ENCODE peak calls at places on chromosomes 7 and 10, in four cellular contexts. One of them, this sample, is unnamed. For H3K27me3, the result is how much of the 10 kb centered on the place peaks cover.

GRCh38 chr7:47273088-47273487 is 308.8 kb downstream of the TNS3 start:
- DNase-seq in bronchial epithelial cell: no peak
- DNase-seq in cardiac muscle cell: no peak
- DNase-seq in tibial artery: no peak
- DNase-seq in this sample: no peak

GRCh38 chr7:31850601-31851000 is 163.6 kb downstream of the PPP1R17 start:
- DNase-seq in bronchial epithelial cell: no peak
- DNase-seq in cardiac muscle cell: no peak
- DNase-seq in tibial artery: no peak
- DNase-seq in this sample: no peak

GRCh38 chr7:99955247-99955646 is 20.6 kb downstream of the AZGP1 start:
- DNase-seq in bronchial epithelial cell: peak
- DNase-seq in cardiac muscle cell: no peak
- DNase-seq in tibial artery: no peak
- DNase-seq in this sample: no peak

GRCh38 chr7:130822642-130823041 is 88.6 kb upstream of the KLF14 start:
- DNase-seq in bronchial epithelial cell: no peak
- DNase-seq in cardiac muscle cell: no peak
- DNase-seq in tibial artery: no peak
- DNase-seq in this sample: no peak

GRCh38 chr7:17444673-17445072 is 146.2 kb downstream of the AHR start:
- DNase-seq in bronchial epithelial cell: peak
- DNase-seq in cardiac muscle cell: no peak
- DNase-seq in tibial artery: no peak
- DNase-seq in this sample: no peak

GRCh38 chr10:75355706-75356105 is 45.9 kb downstream of the ZNF503 start:
- DNase-seq in bronchial epithelial cell: peak
- DNase-seq in cardiac muscle cell: no peak
- DNase-seq in tibial artery: no peak
- DNase-seq in this sample: no peak

GRCh38 chr10:24597961-24598360 is 125.7 kb downstream of the ARHGAP21 start:
- DNase-seq in bronchial epithelial cell: no peak
- DNase-seq in cardiac muscle cell: no peak
- DNase-seq in tibial artery: no peak
- DNase-seq in this sample: no peak

GRCh38 chr10:116848032-116848911 is 1.0 kb upstream of the ENO4 start:
- DNase-seq in bronchial epithelial cell: peak
- DNase-seq in cardiac muscle cell: no peak
- DNase-seq in tibial artery: no peak
- DNase-seq in this sample: no peak

GRCh38 chr7:90624128-90624980 is 28.2 kb downstream of the CDK14 start:
- DNase-seq in bronchial epithelial cell: peak
- DNase-seq in cardiac muscle cell: no peak
- DNase-seq in tibial artery: no peak
- DNase-seq in this sample: no peak

GRCh38 chr10:87767253-87767652 is 50.8 kb downstream of the ATAD1 start:
- DNase-seq in bronchial epithelial cell: no peak
- DNase-seq in cardiac muscle cell: no peak
- DNase-seq in tibial artery: no peak
- DNase-seq in this sample: no peak

GRCh38 chr10:131559450-131559911 is 248.0 kb upstream of the TCERG1L start:
- DNase-seq in bronchial epithelial cell: no peak
- DNase-seq in cardiac muscle cell: no peak
- DNase-seq in tibial artery: no peak
- DNase-seq in this sample: no peak

GRCh38 chr10:44245601-44245938 is 139.3 kb downstream of the CXCL12 start:
- DNase-seq in bronchial epithelial cell: no peak
- DNase-seq in cardiac muscle cell: peak
- DNase-seq in tibial artery: no peak
- DNase-seq in this sample: no peak

GRCh38 chr10:133526957-133527588 is at the start of gene CYP2E1:
- DNase-seq in bronchial epithelial cell: no peak
- DNase-seq in cardiac muscle cell: no peak
- DNase-seq in tibial artery: no peak
- DNase-seq in this sample: no peak

GRCh38 chr10:13834581-13835286 is 248.0 kb downstream of the PRPF18 start:
- DNase-seq in bronchial epithelial cell: no peak
- DNase-seq in cardiac muscle cell: peak
- DNase-seq in tibial artery: no peak
- DNase-seq in this sample: no peak

GRCh38 chr7:131076032-131076431 is 251.6 kb upstream of the MKLN1 start:
- DNase-seq in bronchial epithelial cell: peak
- DNase-seq in cardiac muscle cell: no peak
- DNase-seq in tibial artery: no peak
- DNase-seq in this sample: peak

GRCh38 chr7:101854084-101854865 is 36.8 kb downstream of the CUX1 start:
- DNase-seq in bronchial epithelial cell: no peak
- DNase-seq in cardiac muscle cell: no peak
- DNase-seq in tibial artery: no peak
- DNase-seq in this sample: no peak
- H3K4me3 ChIP-seq in bronchial epithelial cell: no peak
- H3K4me3 ChIP-seq in cardiac muscle cell: no peak
- H3K4me3 ChIP-seq in tibial artery: no peak
- H3K4me3 ChIP-seq in this sample: no peak

GRCh38 chr7:26036092-26036491 is 115.9 kb upstream of the NFE2L3 start:
- DNase-seq in bronchial epithelial cell: no peak
- DNase-seq in cardiac muscle cell: no peak
- DNase-seq in tibial artery: no peak
- DNase-seq in this sample: no peak
- H3K27me3 ChIP-seq in bronchial epithelial cell: under half
- H3K27me3 ChIP-seq in cardiac muscle cell: under half
- H3K27me3 ChIP-seq in tibial artery: under half
- H3K27me3 ChIP-seq in this sample: under half

GRCh38 chr10:45589009-45589408 is 83.6 kb downstream of the ZFAND4 start:
- DNase-seq in bronchial epithelial cell: no peak
- DNase-seq in cardiac muscle cell: no peak
- DNase-seq in tibial artery: no peak
- DNase-seq in this sample: no peak
- H3K4me3 ChIP-seq in bronchial epithelial cell: no peak
- H3K4me3 ChIP-seq in cardiac muscle cell: no peak
- H3K4me3 ChIP-seq in tibial artery: no peak
- H3K4me3 ChIP-seq in this sample: no peak

GRCh38 chr7:142927085-142927745 is 6.3 kb downstream of the TRPV5 start:
- DNase-seq in bronchial epithelial cell: no peak
- DNase-seq in cardiac muscle cell: no peak
- DNase-seq in tibial artery: no peak
- DNase-seq in this sample: no peak
- H3K27me3 ChIP-seq in bronchial epithelial cell: under half
- H3K27me3 ChIP-seq in cardiac muscle cell: under half
- H3K27me3 ChIP-seq in tibial artery: under half
- H3K27me3 ChIP-seq in this sample: under half

GRCh38 chr7:128741491-128741890 is 2.3 kb downstream of the CALU start:
- DNase-seq in bronchial epithelial cell: no peak
- DNase-seq in cardiac muscle cell: no peak
- DNase-seq in tibial artery: no peak
- DNase-seq in this sample: no peak

GRCh38 chr7:128745706-128746105 is 6.5 kb downstream of the CALU start:
- DNase-seq in bronchial epithelial cell: no peak
- DNase-seq in cardiac muscle cell: no peak
- DNase-seq in tibial artery: no peak
- DNase-seq in this sample: no peak

GRCh38 chr7:128743112-128743772 is 4.1 kb downstream of the CALU start:
- DNase-seq in bronchial epithelial cell: no peak
- DNase-seq in cardiac muscle cell: no peak
- DNase-seq in tibial artery: no peak
- DNase-seq in this sample: no peak

GRCh38 chr7:128742206-128742605 is 3.0 kb downstream of the CALU start:
- DNase-seq in bronchial epithelial cell: peak
- DNase-seq in cardiac muscle cell: no peak
- DNase-seq in tibial artery: no peak
- DNase-seq in this sample: no peak

DNA sequence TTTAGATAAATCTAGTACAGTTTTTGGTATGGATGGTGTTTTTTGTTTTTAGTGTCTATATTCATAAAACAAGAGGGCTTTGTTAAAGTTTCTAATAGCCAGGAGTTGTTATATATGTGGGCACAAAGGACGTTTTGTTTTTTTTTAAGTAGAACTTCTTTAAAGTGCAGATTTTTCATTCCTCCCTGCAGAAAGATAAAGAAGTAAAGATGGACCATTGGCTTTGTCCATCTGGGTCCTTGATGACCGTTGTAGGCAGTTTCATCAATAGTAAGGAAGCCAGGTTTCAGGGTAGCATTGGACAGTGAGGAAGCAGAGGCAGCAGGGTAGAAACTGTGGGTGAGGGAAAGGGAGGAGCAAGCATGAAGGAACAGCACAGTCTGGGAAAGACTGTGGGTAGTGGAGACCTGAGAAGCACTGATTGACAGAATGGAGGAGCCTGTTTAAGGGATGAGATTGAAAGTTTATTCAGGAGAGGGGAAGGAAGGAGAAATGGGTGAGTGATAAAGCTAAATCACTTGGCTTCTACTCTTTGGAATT is 5.3 kb downstream of the CALU start:
- DNase-seq in bronchial epithelial cell: no peak
- DNase-seq in cardiac muscle cell: no peak
- DNase-seq in tibial artery: no peak
- DNase-seq in this sample: no peak
- H3K4me3 ChIP-seq in bronchial epithelial cell: no peak
- H3K4me3 ChIP-seq in cardiac muscle cell: no peak
- H3K4me3 ChIP-seq in tibial artery: no peak
- H3K4me3 ChIP-seq in this sample: no peak

GRCh38 chr10:112983444-112984056 is 33.5 kb downstream of the TCF7L2 start:
- DNase-seq in bronchial epithelial cell: no peak
- DNase-seq in cardiac muscle cell: no peak
- DNase-seq in tibial artery: no peak
- DNase-seq in this sample: no peak

GRCh38 chr10:112986791-112987190 is 36.7 kb downstream of the TCF7L2 start:
- DNase-seq in bronchial epithelial cell: peak
- DNase-seq in cardiac muscle cell: no peak
- DNase-seq in tibial artery: no peak
- DNase-seq in this sample: no peak

GRCh38 chr10:112981553-112981952 is 31.5 kb downstream of the TCF7L2 start:
- DNase-seq in bronchial epithelial cell: no peak
- DNase-seq in cardiac muscle cell: no peak
- DNase-seq in tibial artery: no peak
- DNase-seq in this sample: no peak

GRCh38 chr10:112985701-112986510 is 35.9 kb downstream of the TCF7L2 start:
- DNase-seq in bronchial epithelial cell: no peak
- DNase-seq in cardiac muscle cell: no peak
- DNase-seq in tibial artery: no peak
- DNase-seq in this sample: no peak

GRCh38 chr10:112984756-112985155 is 34.7 kb downstream of the TCF7L2 start:
- DNase-seq in bronchial epithelial cell: no peak
- DNase-seq in cardiac muscle cell: no peak
- DNase-seq in tibial artery: no peak
- DNase-seq in this sample: no peak
- H3K27me3 ChIP-seq in bronchial epithelial cell: under half
- H3K27me3 ChIP-seq in cardiac muscle cell: under half
- H3K27me3 ChIP-seq in tibial artery: under half
- H3K27me3 ChIP-seq in this sample: under half